ENCODE peak calls at places on chromosomes 16 and 17, in eight cellular contexts. One of them, this sample, is unnamed.

GRCh38 chr17:14048169-14048568 is 21.1 kb upstream of the COX10 start:
- DNase-seq in spleen: no peak
- DNase-seq in NCI-H460: no peak
- DNase-seq in breast epithelium: no peak
- DNase-seq in activated CD4-positive, alpha-beta T cell treated with anti-CD3 and anti-CD28 coated beads, Interleukin-2, amount 10 ng/mL, durations not matched to agents 7 days and 5 days: no peak
- DNase-seq in T-helper 9 cell: no peak
- DNase-seq in mucosa of gallbladder: no peak
- DNase-seq in fibroblast of pulmonary artery: no peak
- DNase-seq in this sample: no peak

GRCh38 chr17:48814504-48814903 is 2.5 kb downstream of the TTLL6 start:
- DNase-seq in spleen: no peak
- DNase-seq in NCI-H460: peak
- DNase-seq in breast epithelium: no peak
- DNase-seq in fibroblast of pulmonary artery: peak
- DNase-seq in T-helper 9 cell: peak
- DNase-seq in activated CD4-positive, alpha-beta T cell treated with anti-CD3 and anti-CD28 coated beads, Interleukin-2, amount 10 ng/mL, durations not matched to agents 7 days and 5 days: peak
- DNase-seq in mucosa of gallbladder: peak
- DNase-seq in this sample: peak

GRCh38 chr16:46658925-46659324 is 30.1 kb downstream of the VPS35 start:
- DNase-seq in T-helper 9 cell: no peak
- DNase-seq in spleen: peak
- DNase-seq in fibroblast of pulmonary artery: no peak
- DNase-seq in breast epithelium: no peak
- DNase-seq in activated CD4-positive, alpha-beta T cell treated with anti-CD3 and anti-CD28 coated beads, Interleukin-2, amount 10 ng/mL, durations not matched to agents 7 days and 5 days: no peak
- DNase-seq in mucosa of gallbladder: peak
- DNase-seq in NCI-H460: no peak
- DNase-seq in this sample: no peak

GRCh38 chr16:13507530-13507929 is 412.4 kb upstream of the ERCC4 start:
- DNase-seq in fibroblast of pulmonary artery: no peak
- DNase-seq in mucosa of gallbladder: no peak
- DNase-seq in breast epithelium: no peak
- DNase-seq in T-helper 9 cell: no peak
- DNase-seq in activated CD4-positive, alpha-beta T cell treated with anti-CD3 and anti-CD28 coated beads, Interleukin-2, amount 10 ng/mL, durations not matched to agents 7 days and 5 days: no peak
- DNase-seq in NCI-H460: no peak
- DNase-seq in spleen: no peak
- DNase-seq in this sample: no peak

GRCh38 chr16:88600539-88600896 is 30.3 kb downstream of the ZC3H18 start:
- DNase-seq in activated CD4-positive, alpha-beta T cell treated with anti-CD3 and anti-CD28 coated beads, Interleukin-2, amount 10 ng/mL, durations not matched to agents 7 days and 5 days: no peak
- DNase-seq in breast epithelium: no peak
- DNase-seq in NCI-H460: no peak
- DNase-seq in fibroblast of pulmonary artery: no peak
- DNase-seq in spleen: no peak
- DNase-seq in mucosa of gallbladder: no peak
- DNase-seq in T-helper 9 cell: no peak
- DNase-seq in this sample: no peak

GRCh38 chr17:60157487-60158040 is 7.8 kb downstream of the CA4 start:
- DNase-seq in breast epithelium: no peak
- DNase-seq in mucosa of gallbladder: no peak
- DNase-seq in spleen: no peak
- DNase-seq in T-helper 9 cell: no peak
- DNase-seq in activated CD4-positive, alpha-beta T cell treated with anti-CD3 and anti-CD28 coated beads, Interleukin-2, amount 10 ng/mL, durations not matched to agents 7 days and 5 days: no peak
- DNase-seq in NCI-H460: no peak
- DNase-seq in fibroblast of pulmonary artery: no peak
- DNase-seq in this sample: no peak

GRCh38 chr17:41178843-41179616 is 1.0 kb upstream of the KRTAP4-2 start:
- DNase-seq in NCI-H460: no peak
- DNase-seq in T-helper 9 cell: no peak
- DNase-seq in mucosa of gallbladder: no peak
- DNase-seq in breast epithelium: no peak
- DNase-seq in fibroblast of pulmonary artery: no peak
- DNase-seq in activated CD4-positive, alpha-beta T cell treated with anti-CD3 and anti-CD28 coated beads, Interleukin-2, amount 10 ng/mL, durations not matched to agents 7 days and 5 days: no peak
- DNase-seq in spleen: no peak
- DNase-seq in this sample: no peak

GRCh38 chr17:5583426-5584382 is 605 bp downstream of the NLRP1 start:
- DNase-seq in T-helper 9 cell: no peak
- DNase-seq in spleen: peak
- DNase-seq in NCI-H460: no peak
- DNase-seq in breast epithelium: no peak
- DNase-seq in mucosa of gallbladder: no peak
- DNase-seq in fibroblast of pulmonary artery: no peak
- DNase-seq in activated CD4-positive, alpha-beta T cell treated with anti-CD3 and anti-CD28 coated beads, Interleukin-2, amount 10 ng/mL, durations not matched to agents 7 days and 5 days: peak
- DNase-seq in this sample: no peak

GRCh38 chr16:57372372-57373116 is at the start of gene CX3CL1:
- DNase-seq in T-helper 9 cell: no peak
- DNase-seq in mucosa of gallbladder: peak
- DNase-seq in activated CD4-positive, alpha-beta T cell treated with anti-CD3 and anti-CD28 coated beads, Interleukin-2, amount 10 ng/mL, durations not matched to agents 7 days and 5 days: no peak
- DNase-seq in spleen: no peak
- DNase-seq in fibroblast of pulmonary artery: peak
- DNase-seq in NCI-H460: no peak
- DNase-seq in breast epithelium: peak
- DNase-seq in this sample: no peak

GRCh38 chr17:33696102-33696501 is 403.0 kb upstream of the ASIC2 start:
- DNase-seq in mucosa of gallbladder: no peak
- DNase-seq in NCI-H460: no peak
- DNase-seq in spleen: no peak
- DNase-seq in activated CD4-positive, alpha-beta T cell treated with anti-CD3 and anti-CD28 coated beads, Interleukin-2, amount 10 ng/mL, durations not matched to agents 7 days and 5 days: no peak
- DNase-seq in T-helper 9 cell: no peak
- DNase-seq in breast epithelium: no peak
- DNase-seq in fibroblast of pulmonary artery: no peak
- DNase-seq in this sample: no peak

GRCh38 chr16:75758215-75758614 is 31.9 kb upstream of the CPHXL start:
- DNase-seq in mucosa of gallbladder: no peak
- DNase-seq in T-helper 9 cell: no peak
- DNase-seq in breast epithelium: no peak
- DNase-seq in NCI-H460: no peak
- DNase-seq in activated CD4-positive, alpha-beta T cell treated with anti-CD3 and anti-CD28 coated beads, Interleukin-2, amount 10 ng/mL, durations not matched to agents 7 days and 5 days: no peak
- DNase-seq in fibroblast of pulmonary artery: peak
- DNase-seq in spleen: no peak
- DNase-seq in this sample: no peak

GRCh38 chr16:4561565-4561964 is 5.4 kb downstream of the C16orf96 start:
- DNase-seq in fibroblast of pulmonary artery: no peak
- DNase-seq in activated CD4-positive, alpha-beta T cell treated with anti-CD3 and anti-CD28 coated beads, Interleukin-2, amount 10 ng/mL, durations not matched to agents 7 days and 5 days: no peak
- DNase-seq in breast epithelium: no peak
- DNase-seq in T-helper 9 cell: no peak
- DNase-seq in NCI-H460: no peak
- DNase-seq in mucosa of gallbladder: no peak
- DNase-seq in spleen: no peak
- DNase-seq in this sample: no peak

GRCh38 chr16:30949655-30950515 is 1.0 kb downstream of the ORAI3 start:
- DNase-seq in spleen: peak
- DNase-seq in mucosa of gallbladder: peak
- DNase-seq in activated CD4-positive, alpha-beta T cell treated with anti-CD3 and anti-CD28 coated beads, Interleukin-2, amount 10 ng/mL, durations not matched to agents 7 days and 5 days: peak
- DNase-seq in T-helper 9 cell: no peak
- DNase-seq in fibroblast of pulmonary artery: peak
- DNase-seq in NCI-H460: peak
- DNase-seq in breast epithelium: peak
- DNase-seq in this sample: no peak

GRCh38 chr16:87560428-87561199 is 41.7 kb upstream of the JPH3 start:
- DNase-seq in NCI-H460: peak
- DNase-seq in mucosa of gallbladder: no peak
- DNase-seq in activated CD4-positive, alpha-beta T cell treated with anti-CD3 and anti-CD28 coated beads, Interleukin-2, amount 10 ng/mL, durations not matched to agents 7 days and 5 days: peak
- DNase-seq in fibroblast of pulmonary artery: no peak
- DNase-seq in T-helper 9 cell: no peak
- DNase-seq in breast epithelium: no peak
- DNase-seq in spleen: no peak
- DNase-seq in this sample: no peak

GRCh38 chr17:737561-738113 is 5.2 kb downstream of the TLCD3A start:
- DNase-seq in fibroblast of pulmonary artery: no peak
- DNase-seq in mucosa of gallbladder: no peak
- DNase-seq in spleen: no peak
- DNase-seq in NCI-H460: no peak
- DNase-seq in T-helper 9 cell: no peak
- DNase-seq in breast epithelium: no peak
- DNase-seq in activated CD4-positive, alpha-beta T cell treated with anti-CD3 and anti-CD28 coated beads, Interleukin-2, amount 10 ng/mL, durations not matched to agents 7 days and 5 days: no peak
- DNase-seq in this sample: no peak

GRCh38 chr17:50047488-50048126 is 8.3 kb upstream of the ITGA3 start:
- DNase-seq in spleen: no peak
- DNase-seq in mucosa of gallbladder: no peak
- DNase-seq in breast epithelium: no peak
- DNase-seq in T-helper 9 cell: no peak
- DNase-seq in NCI-H460: no peak
- DNase-seq in activated CD4-positive, alpha-beta T cell treated with anti-CD3 and anti-CD28 coated beads, Interleukin-2, amount 10 ng/mL, durations not matched to agents 7 days and 5 days: no peak
- DNase-seq in fibroblast of pulmonary artery: peak
- DNase-seq in this sample: no peak

GRCh38 chr17:80762076-80762475 is 217.4 kb downstream of the RPTOR start:
- DNase-seq in mucosa of gallbladder: no peak
- DNase-seq in activated CD4-positive, alpha-beta T cell treated with anti-CD3 and anti-CD28 coated beads, Interleukin-2, amount 10 ng/mL, durations not matched to agents 7 days and 5 days: no peak
- DNase-seq in T-helper 9 cell: no peak
- DNase-seq in breast epithelium: no peak
- DNase-seq in fibroblast of pulmonary artery: no peak
- DNase-seq in NCI-H460: no peak
- DNase-seq in spleen: no peak
- DNase-seq in this sample: no peak

GRCh38 chr17:83201206-83202001 is 122.0 kb downstream of the METRNL start:
- DNase-seq in breast epithelium: peak
- DNase-seq in spleen: no peak
- DNase-seq in activated CD4-positive, alpha-beta T cell treated with anti-CD3 and anti-CD28 coated beads, Interleukin-2, amount 10 ng/mL, durations not matched to agents 7 days and 5 days: peak
- DNase-seq in NCI-H460: no peak
- DNase-seq in mucosa of gallbladder: no peak
- DNase-seq in fibroblast of pulmonary artery: no peak
- DNase-seq in T-helper 9 cell: no peak
- DNase-seq in this sample: no peak

GRCh38 chr16:49268667-49269066 is 13.0 kb downstream of the CBLN1 start:
- DNase-seq in T-helper 9 cell: no peak
- DNase-seq in breast epithelium: no peak
- DNase-seq in spleen: no peak
- DNase-seq in NCI-H460: no peak
- DNase-seq in mucosa of gallbladder: no peak
- DNase-seq in activated CD4-positive, alpha-beta T cell treated with anti-CD3 and anti-CD28 coated beads, Interleukin-2, amount 10 ng/mL, durations not matched to agents 7 days and 5 days: no peak
- DNase-seq in fibroblast of pulmonary artery: no peak
- DNase-seq in this sample: no peak

GRCh38 chr16:84354306-84354705 is 14.0 kb upstream of the ATP2C2 start:
- DNase-seq in mucosa of gallbladder: no peak
- DNase-seq in activated CD4-positive, alpha-beta T cell treated with anti-CD3 and anti-CD28 coated beads, Interleukin-2, amount 10 ng/mL, durations not matched to agents 7 days and 5 days: no peak
- DNase-seq in fibroblast of pulmonary artery: no peak
- DNase-seq in spleen: no peak
- DNase-seq in NCI-H460: no peak
- DNase-seq in breast epithelium: no peak
- DNase-seq in T-helper 9 cell: no peak
- DNase-seq in this sample: no peak

GRCh38 chr16:68640972-68641371 is 4.1 kb upstream of the CDH3 start:
- DNase-seq in T-helper 9 cell: no peak
- DNase-seq in fibroblast of pulmonary artery: peak
- DNase-seq in breast epithelium: no peak
- DNase-seq in spleen: no peak
- DNase-seq in activated CD4-positive, alpha-beta T cell treated with anti-CD3 and anti-CD28 coated beads, Interleukin-2, amount 10 ng/mL, durations not matched to agents 7 days and 5 days: no peak
- DNase-seq in NCI-H460: no peak
- DNase-seq in mucosa of gallbladder: no peak
- DNase-seq in this sample: no peak

GRCh38 chr17:61551255-61551742 is 39.7 kb downstream of the NACA2 start:
- DNase-seq in spleen: no peak
- DNase-seq in activated CD4-positive, alpha-beta T cell treated with anti-CD3 and anti-CD28 coated beads, Interleukin-2, amount 10 ng/mL, durations not matched to agents 7 days and 5 days: no peak
- DNase-seq in T-helper 9 cell: no peak
- DNase-seq in mucosa of gallbladder: no peak
- DNase-seq in breast epithelium: no peak
- DNase-seq in fibroblast of pulmonary artery: peak
- DNase-seq in NCI-H460: peak
- DNase-seq in this sample: no peak

This sample was measured in activated naive CD8-positive, alpha-beta T cell treated with anti-CD3 and anti-CD28 coated beads, Interleukin-2, amount 50 U/mL, for 16 hours.